ENCODE peak calls at places on chromosome X, in nine cellular contexts. One of them, this sample, is unnamed.

GRCh38 chrX:155766321-155766720 is 114.8 kb upstream of the VAMP7 start:
- DNase-seq in omental fat pad: no peak
- DNase-seq in progenitor cell of endocrine pancreas: no peak
- DNase-seq in IMR-90: no peak
- DNase-seq in BJ: no peak
- DNase-seq in fibroblast of villous mesenchyme: no peak
- DNase-seq in activated B cell treated with CpG ODN at 0.5 μM for 24 hours: no peak
- DNase-seq in fibroblast of mammary gland: no peak
- DNase-seq in SK-N-SH: no peak
- DNase-seq in this sample: no peak

GRCh38 chrX:47648376-47648775 is 2.0 kb downstream of the ELK1 start:
- DNase-seq in SK-N-SH: no peak
- DNase-seq in progenitor cell of endocrine pancreas: no peak
- DNase-seq in IMR-90: peak; percentile 67
- DNase-seq in activated B cell treated with CpG ODN at 0.5 μM for 24 hours: no peak
- DNase-seq in BJ: no peak
- DNase-seq in omental fat pad: no peak
- DNase-seq in fibroblast of villous mesenchyme: peak; percentile 30
- DNase-seq in fibroblast of mammary gland: no peak
- DNase-seq in this sample: no peak

GRCh38 chrX:51893931-51894696 is 691 bp downstream of the MAGED1 start:
- DNase-seq in progenitor cell of endocrine pancreas: no peak
- DNase-seq in omental fat pad: no peak
- DNase-seq in fibroblast of villous mesenchyme: no peak
- DNase-seq in BJ: no peak
- DNase-seq in activated B cell treated with CpG ODN at 0.5 μM for 24 hours: peak; percentile 23
- DNase-seq in fibroblast of mammary gland: peak; percentile 22
- DNase-seq in SK-N-SH: peak; percentile 52
- DNase-seq in IMR-90: peak; percentile 11
- DNase-seq in this sample: no peak

GRCh38 chrX:42079968-42080367 is 156.6 kb upstream of the CASK start:
- DNase-seq in activated B cell treated with CpG ODN at 0.5 μM for 24 hours: no peak
- DNase-seq in BJ: no peak
- DNase-seq in fibroblast of mammary gland: no peak
- DNase-seq in omental fat pad: no peak
- DNase-seq in IMR-90: peak; percentile 39
- DNase-seq in SK-N-SH: no peak
- DNase-seq in fibroblast of villous mesenchyme: no peak
- DNase-seq in progenitor cell of endocrine pancreas: no peak
- DNase-seq in this sample: no peak

GRCh38 chrX:118211891-118212816 is 95.5 kb upstream of the KLHL13 start:
- DNase-seq in IMR-90: no peak
- DNase-seq in omental fat pad: no peak
- DNase-seq in fibroblast of mammary gland: no peak
- DNase-seq in fibroblast of villous mesenchyme: no peak
- DNase-seq in activated B cell treated with CpG ODN at 0.5 μM for 24 hours: no peak
- DNase-seq in progenitor cell of endocrine pancreas: no peak
- DNase-seq in BJ: no peak
- DNase-seq in SK-N-SH: no peak
- DNase-seq in this sample: no peak

GRCh38 chrX:11100281-11101035 is 10.7 kb upstream of the HCCS start:
- DNase-seq in fibroblast of villous mesenchyme: peak; percentile 68
- DNase-seq in activated B cell treated with CpG ODN at 0.5 μM for 24 hours: no peak
- DNase-seq in progenitor cell of endocrine pancreas: no peak
- DNase-seq in IMR-90: peak; percentile 80
- DNase-seq in omental fat pad: no peak
- DNase-seq in SK-N-SH: peak; percentile 34
- DNase-seq in BJ: peak; percentile 31
- DNase-seq in fibroblast of mammary gland: peak; percentile 69
- DNase-seq in this sample: no peak

GRCh38 chrX:149699761-149700160 is 12.1 kb upstream of the MAGEA11 start:
- DNase-seq in fibroblast of villous mesenchyme: no peak
- DNase-seq in BJ: no peak
- DNase-seq in IMR-90: no peak
- DNase-seq in fibroblast of mammary gland: no peak
- DNase-seq in omental fat pad: no peak
- DNase-seq in activated B cell treated with CpG ODN at 0.5 μM for 24 hours: no peak
- DNase-seq in SK-N-SH: no peak
- DNase-seq in progenitor cell of endocrine pancreas: no peak
- DNase-seq in this sample: no peak

GRCh38 chrX:43065978-43066377 is 288.0 kb upstream of the PPP1R2C start:
- DNase-seq in IMR-90: no peak
- DNase-seq in activated B cell treated with CpG ODN at 0.5 μM for 24 hours: no peak
- DNase-seq in progenitor cell of endocrine pancreas: no peak
- DNase-seq in omental fat pad: no peak
- DNase-seq in SK-N-SH: no peak
- DNase-seq in fibroblast of mammary gland: no peak
- DNase-seq in fibroblast of villous mesenchyme: no peak
- DNase-seq in BJ: no peak
- DNase-seq in this sample: no peak

GRCh38 chrX:153226344-153227190 is 47.5 kb downstream of the MAGEA1 start:
- DNase-seq in fibroblast of mammary gland: peak; percentile 91
- DNase-seq in fibroblast of villous mesenchyme: peak; percentile 57
- DNase-seq in SK-N-SH: no peak
- DNase-seq in BJ: no peak
- DNase-seq in activated B cell treated with CpG ODN at 0.5 μM for 24 hours: no peak
- DNase-seq in omental fat pad: peak; percentile 24
- DNase-seq in progenitor cell of endocrine pancreas: no peak
- DNase-seq in IMR-90: peak; percentile 2
- DNase-seq in this sample: no peak

GRCh38 chrX:39854772-39855747 is 242.7 kb downstream of the BCOR start:
- DNase-seq in omental fat pad: no peak
- DNase-seq in SK-N-SH: no peak
- DNase-seq in fibroblast of villous mesenchyme: no peak
- DNase-seq in activated B cell treated with CpG ODN at 0.5 μM for 24 hours: peak; percentile 28
- DNase-seq in BJ: no peak
- DNase-seq in fibroblast of mammary gland: no peak
- DNase-seq in IMR-90: no peak
- DNase-seq in progenitor cell of endocrine pancreas: no peak
- DNase-seq in this sample: no peak

GRCh38 chrX:136525738-136526606 is 6.0 kb upstream of the VGLL1 start:
- DNase-seq in omental fat pad: no peak
- DNase-seq in SK-N-SH: no peak
- DNase-seq in fibroblast of mammary gland: peak; percentile 91
- DNase-seq in progenitor cell of endocrine pancreas: no peak
- DNase-seq in fibroblast of villous mesenchyme: peak; percentile 59
- DNase-seq in activated B cell treated with CpG ODN at 0.5 μM for 24 hours: no peak
- DNase-seq in BJ: peak; percentile 14
- DNase-seq in IMR-90: peak; percentile 85
- DNase-seq in this sample: no peak

GRCh38 chrX:71466979-71467523 is 65.9 kb upstream of the OGT start:
- DNase-seq in BJ: no peak
- DNase-seq in activated B cell treated with CpG ODN at 0.5 μM for 24 hours: no peak
- DNase-seq in fibroblast of mammary gland: no peak
- DNase-seq in SK-N-SH: no peak
- DNase-seq in fibroblast of villous mesenchyme: no peak
- DNase-seq in omental fat pad: no peak
- DNase-seq in progenitor cell of endocrine pancreas: no peak
- DNase-seq in IMR-90: no peak
- DNase-seq in this sample: no peak

GRCh38 chrX:132426695-132427281 is 62.0 kb downstream of the MBNL3 start:
- DNase-seq in activated B cell treated with CpG ODN at 0.5 μM for 24 hours: no peak
- DNase-seq in progenitor cell of endocrine pancreas: no peak
- DNase-seq in IMR-90: peak; percentile 54
- DNase-seq in fibroblast of mammary gland: peak; percentile 78
- DNase-seq in BJ: peak; percentile 17
- DNase-seq in omental fat pad: no peak
- DNase-seq in fibroblast of villous mesenchyme: peak; percentile 89
- DNase-seq in SK-N-SH: no peak
- DNase-seq in this sample: no peak

GRCh38 chrX:40468033-40468979 is 112.5 kb upstream of the ATP6AP2 start:
- DNase-seq in IMR-90: peak; percentile 5
- DNase-seq in fibroblast of villous mesenchyme: peak; percentile 14
- DNase-seq in SK-N-SH: peak; percentile 38
- DNase-seq in BJ: no peak
- DNase-seq in progenitor cell of endocrine pancreas: no peak
- DNase-seq in fibroblast of mammary gland: peak; percentile 11
- DNase-seq in activated B cell treated with CpG ODN at 0.5 μM for 24 hours: no peak
- DNase-seq in omental fat pad: no peak
- DNase-seq in this sample: no peak

GRCh38 chrX:107674480-107675364 is 46.4 kb downstream of the PRPS1 start:
- DNase-seq in fibroblast of mammary gland: peak; percentile 95
- DNase-seq in activated B cell treated with CpG ODN at 0.5 μM for 24 hours: no peak
- DNase-seq in progenitor cell of endocrine pancreas: no peak
- DNase-seq in fibroblast of villous mesenchyme: peak; percentile 94
- DNase-seq in omental fat pad: no peak
- DNase-seq in IMR-90: no peak
- DNase-seq in SK-N-SH: no peak
- DNase-seq in BJ: no peak
- DNase-seq in this sample: no peak

GRCh38 chrX:111181883-111182400 is 86.0 kb downstream of the PAK3 start:
- DNase-seq in BJ: no peak
- DNase-seq in fibroblast of villous mesenchyme: no peak
- DNase-seq in IMR-90: no peak
- DNase-seq in SK-N-SH: no peak
- DNase-seq in fibroblast of mammary gland: no peak
- DNase-seq in progenitor cell of endocrine pancreas: no peak
- DNase-seq in omental fat pad: no peak
- DNase-seq in activated B cell treated with CpG ODN at 0.5 μM for 24 hours: no peak
- DNase-seq in this sample: no peak

GRCh38 chrX:30280428-30280827 is 28.8 kb downstream of the NR0B1 start:
- DNase-seq in fibroblast of villous mesenchyme: no peak
- DNase-seq in SK-N-SH: no peak
- DNase-seq in BJ: no peak
- DNase-seq in activated B cell treated with CpG ODN at 0.5 μM for 24 hours: no peak
- DNase-seq in progenitor cell of endocrine pancreas: no peak
- DNase-seq in IMR-90: no peak
- DNase-seq in fibroblast of mammary gland: no peak
- DNase-seq in omental fat pad: no peak
- DNase-seq in this sample: no peak

DNA sequence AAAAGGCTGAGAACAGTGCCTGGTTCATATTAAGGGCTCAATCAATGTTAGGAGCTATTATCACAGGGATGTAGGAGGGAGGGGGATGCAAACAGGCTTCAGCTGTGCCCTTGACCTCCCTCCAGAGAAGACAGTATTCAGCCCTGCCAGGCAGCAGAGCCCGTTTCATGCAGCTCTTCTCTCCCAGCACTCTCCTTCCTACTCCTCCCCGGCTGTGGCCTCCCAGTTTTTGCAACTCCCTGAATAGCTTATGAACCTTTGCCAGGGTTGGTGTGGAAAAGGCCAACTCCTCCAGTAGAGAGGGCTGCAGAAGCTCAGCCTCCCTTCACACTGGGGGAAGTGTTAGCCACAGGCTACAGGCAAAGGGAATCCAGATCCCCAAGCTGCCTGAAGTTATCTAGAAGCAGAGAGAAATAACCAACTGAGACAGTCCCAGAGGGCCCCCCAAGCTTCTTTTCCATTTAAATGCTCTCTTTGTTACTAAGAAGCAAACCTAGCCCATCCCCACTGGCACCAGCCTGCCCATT is 31.7 kb upstream of the APLN start:
- DNase-seq in activated B cell treated with CpG ODN at 0.5 μM for 24 hours: no peak
- DNase-seq in omental fat pad: no peak
- DNase-seq in fibroblast of villous mesenchyme: peak; percentile 51
- DNase-seq in SK-N-SH: no peak
- DNase-seq in IMR-90: peak; percentile 5
- DNase-seq in progenitor cell of endocrine pancreas: no peak
- DNase-seq in fibroblast of mammary gland: peak; percentile 61
- DNase-seq in BJ: no peak
- DNase-seq in this sample: no peak
- TF ChIP-seq CTCF in activated B cell treated with CpG ODN at 0.5 μM for 24 hours: no peak
- TF ChIP-seq CTCF in omental fat pad: no peak
- TF ChIP-seq CTCF in fibroblast of villous mesenchyme: no peak
- TF ChIP-seq CTCF in SK-N-SH: no peak
- TF ChIP-seq CTCF in IMR-90: no peak
- TF ChIP-seq CTCF in progenitor cell of endocrine pancreas: no peak
- TF ChIP-seq CTCF in fibroblast of mammary gland: no peak
- TF ChIP-seq CTCF in BJ: no peak
- TF ChIP-seq CTCF in this sample: no peak

GRCh38 chrX:113157496-113157895 is 316.9 kb upstream of the AMOT start:
- DNase-seq in progenitor cell of endocrine pancreas: no peak
- DNase-seq in IMR-90: no peak
- DNase-seq in BJ: no peak
- DNase-seq in omental fat pad: no peak
- DNase-seq in SK-N-SH: no peak
- DNase-seq in fibroblast of villous mesenchyme: no peak
- DNase-seq in fibroblast of mammary gland: no peak
- DNase-seq in activated B cell treated with CpG ODN at 0.5 μM for 24 hours: no peak
- DNase-seq in this sample: no peak
- TF ChIP-seq CTCF in progenitor cell of endocrine pancreas: no peak
- TF ChIP-seq CTCF in IMR-90: no peak
- TF ChIP-seq CTCF in BJ: no peak
- TF ChIP-seq CTCF in omental fat pad: no peak
- TF ChIP-seq CTCF in SK-N-SH: no peak
- TF ChIP-seq CTCF in fibroblast of villous mesenchyme: no peak
- TF ChIP-seq CTCF in fibroblast of mammary gland: no peak
- TF ChIP-seq CTCF in activated B cell treated with CpG ODN at 0.5 μM for 24 hours: no peak
- TF ChIP-seq CTCF in this sample: no peak

DNA sequence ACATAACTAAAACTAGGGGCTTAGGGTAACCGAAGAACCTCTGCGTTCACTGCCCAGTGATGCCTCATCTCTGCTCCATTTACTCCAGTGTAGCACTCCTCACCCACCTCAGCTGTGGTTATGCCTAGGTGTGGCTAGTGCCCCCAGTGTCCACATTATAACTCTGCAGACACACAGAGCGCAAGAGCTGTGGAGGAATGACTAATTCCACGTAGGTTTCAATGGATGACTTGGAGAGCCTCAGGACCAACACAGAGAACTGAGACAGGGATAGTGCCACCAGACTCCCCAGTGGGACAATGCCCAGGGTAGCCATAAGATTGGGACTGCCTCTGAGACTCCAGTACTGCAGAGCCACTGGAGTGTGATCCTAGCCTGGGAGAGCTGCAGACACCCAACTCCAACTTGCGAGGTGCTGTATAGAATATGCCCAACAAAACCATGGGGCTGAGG is 542.4 kb upstream of the DIPK2B start:
- DNase-seq in SK-N-SH: peak; percentile 3
- DNase-seq in IMR-90: peak; percentile 75
- DNase-seq in activated B cell treated with CpG ODN at 0.5 μM for 24 hours: no peak
- DNase-seq in fibroblast of mammary gland: peak; percentile 90
- DNase-seq in omental fat pad: no peak
- DNase-seq in fibroblast of villous mesenchyme: peak; percentile 58
- DNase-seq in progenitor cell of endocrine pancreas: no peak
- DNase-seq in BJ: no peak
- DNase-seq in this sample: no peak
- TF ChIP-seq CTCF in SK-N-SH: peak; percentile 67
- TF ChIP-seq CTCF in IMR-90: peak; percentile 40
- TF ChIP-seq CTCF in activated B cell treated with CpG ODN at 0.5 μM for 24 hours: no peak
- TF ChIP-seq CTCF in fibroblast of mammary gland: peak; percentile 48
- TF ChIP-seq CTCF in omental fat pad: no peak
- TF ChIP-seq CTCF in fibroblast of villous mesenchyme: peak; percentile 39
- TF ChIP-seq CTCF in progenitor cell of endocrine pancreas: no peak
- TF ChIP-seq CTCF in BJ: peak; percentile 34
- TF ChIP-seq CTCF in this sample: no peak

DNA sequence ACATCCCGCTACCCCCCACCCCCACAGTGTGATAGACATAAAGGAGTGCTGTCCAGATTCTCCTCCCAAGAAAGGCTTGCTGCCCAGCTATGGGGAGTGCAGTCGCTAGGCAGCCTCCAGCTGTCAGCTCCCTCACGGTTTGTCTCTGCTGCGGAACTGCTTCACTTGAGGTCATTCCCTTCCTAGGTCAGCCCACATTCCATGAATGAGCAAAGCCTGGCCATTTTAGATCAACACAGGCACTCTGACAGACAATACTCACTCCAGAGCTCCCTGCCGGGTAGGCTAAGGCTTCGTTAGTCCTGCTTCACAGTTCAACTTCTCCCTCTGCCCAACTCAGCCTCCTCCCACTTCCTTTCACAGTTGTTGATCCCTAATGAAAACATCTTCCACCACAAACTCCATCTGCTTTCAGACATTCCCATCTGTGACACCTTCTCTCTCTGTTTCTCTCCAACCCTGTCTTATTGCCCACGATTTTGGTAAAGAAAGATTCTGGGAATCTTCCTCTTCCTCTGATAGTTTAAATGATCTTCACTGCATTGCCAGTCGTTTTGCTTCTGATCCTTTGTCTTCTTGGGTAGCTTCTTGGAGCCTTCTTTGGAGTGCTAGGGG is 318.9 kb upstream of the F9 start:
- DNase-seq in IMR-90: no peak
- DNase-seq in omental fat pad: no peak
- DNase-seq in SK-N-SH: no peak
- DNase-seq in activated B cell treated with CpG ODN at 0.5 μM for 24 hours: no peak
- DNase-seq in fibroblast of mammary gland: no peak
- DNase-seq in BJ: no peak
- DNase-seq in progenitor cell of endocrine pancreas: no peak
- DNase-seq in fibroblast of villous mesenchyme: no peak
- DNase-seq in this sample: no peak
- TF ChIP-seq CTCF in IMR-90: no peak
- TF ChIP-seq CTCF in omental fat pad: no peak
- TF ChIP-seq CTCF in SK-N-SH: no peak
- TF ChIP-seq CTCF in activated B cell treated with CpG ODN at 0.5 μM for 24 hours: no peak
- TF ChIP-seq CTCF in fibroblast of mammary gland: no peak
- TF ChIP-seq CTCF in BJ: no peak
- TF ChIP-seq CTCF in progenitor cell of endocrine pancreas: no peak
- TF ChIP-seq CTCF in fibroblast of villous mesenchyme: no peak
- TF ChIP-seq CTCF in this sample: no peak